ENCODE peak calls at places on chromosomes 11 and 22, in five cellular contexts. W is H1, T is A549, Q is K562, P is HepG2. U is an unnamed sample.

GRCh38 chr11:19577849-19578619 is 134.6 kb upstream of the NAV2 start:
- DNase-seq in W (no peak), P (no peak), T (no peak), Q (no peak), U (peak)

GRCh38 chr11:131079036-131079435 is 162.8 kb upstream of the SNX19 start:
- DNase-seq in W (no peak), P (no peak), T (no peak), Q (no peak), U (no peak)

GRCh38 chr11:88410056-88410455 is 72.5 kb upstream of the CTSC start:
- DNase-seq in P (no peak), T (no peak), W (no peak), Q (no peak), U (no peak)

GRCh38 chr22:50119768-50120251 is 30.0 kb downstream of the MOV10L1 start:
- DNase-seq in T (no peak), Q (no peak), P (no peak), W (no peak), U (peak)

GRCh38 chr11:1598816-1599215 is 722 bp upstream of the KRTAP5-2 start:
- DNase-seq in W (no peak), Q (no peak), T (no peak), P (no peak), U (no peak)

GRCh38 chr11:67499808-67500793 is 5.1 kb downstream of the PITPNM1 start:
- DNase-seq in P (no peak), W (no peak), T (no peak), Q (no peak), U (no peak)

GRCh38 chr11:18650859-18651557 is 16.9 kb upstream of the SPTY2D1 start:
- DNase-seq in W (peak), T (no peak), P (peak), Q (peak), U (peak)

GRCh38 chr11:119684361-119685072 is 44.5 kb downstream of the NECTIN1 start:
- DNase-seq in W (no peak), Q (peak), P (peak), T (peak), U (peak)

GRCh38 chr11:115698243-115698642 is 194.0 kb upstream of the CADM1 start:
- DNase-seq in T (no peak), Q (no peak), P (no peak), W (no peak), U (no peak)

GRCh38 chr11:60078021-60078420 is 10.4 kb upstream of the MS4A2 start:
- DNase-seq in T (no peak), W (no peak), P (no peak), Q (no peak), U (no peak)

GRCh38 chr11:131136476-131136875 is 220.2 kb upstream of the SNX19 start:
- DNase-seq in T (no peak), W (no peak), Q (no peak), P (no peak), U (no peak)

GRCh38 chr11:67400251-67400941 is 1.3 kb downstream of the PPP1CA start:
- DNase-seq in Q (no peak), P (no peak), W (no peak), T (no peak), U (no peak)

GRCh38 chr11:118106789-118107335 is 20.1 kb upstream of the SMIM35 start:
- DNase-seq in Q (no peak), P (no peak), W (no peak), T (no peak), U (no peak)

GRCh38 chr22:41766476-41766875 is 34.0 kb upstream of the CCDC134 start:
- DNase-seq in T (no peak), W (no peak), P (no peak), Q (no peak), U (no peak)

GRCh38 chr22:33919591-33920501 is at the start of gene LARGE1:
- DNase-seq in W (no peak), T (peak), P (peak), Q (peak), U (no peak)

GRCh38 chr22:38871360-38872171 is 450 bp downstream of the CBX6 start:
- DNase-seq in T (no peak), W (no peak), P (no peak), Q (peak), U (no peak)

GRCh38 chr11:68550485-68550817 is 89.9 kb downstream of the PPP6R3 start:
- DNase-seq in W (no peak), P (no peak), Q (no peak), T (no peak), U (peak)

GRCh38 chr11:135002236-135002635 is 590.2 kb upstream of the B3GAT1 start:
- DNase-seq in W (no peak), T (no peak), Q (no peak), P (no peak), U (no peak)

GRCh38 chr11:44120169-44120568 is 24.7 kb downstream of the EXT2 start:
- DNase-seq in W (no peak), T (peak), P (no peak), Q (peak), U (no peak)

GRCh38 chr22:48491451-48491941 is 1336.2 kb downstream of the BRD1 start:
- DNase-seq in P (no peak), Q (no peak), W (no peak), T (peak), U (no peak)

GRCh38 chr11:23723861-23724260 is 773.0 kb upstream of the LUZP2 start:
- DNase-seq in T (no peak), W (no peak), P (no peak), Q (no peak), U (no peak)

GRCh38 chr11:47388697-47389576 is 10.6 kb upstream of the SPI1 start:
- DNase-seq in P (no peak), T (no peak), W (no peak), Q (no peak), U (no peak)

GRCh38 chr11:101346591-101346990 is 217.0 kb upstream of the PGR start:
- DNase-seq in W (no peak), T (no peak), P (no peak), Q (no peak), U (no peak)

GRCh38 chr11:69912161-69912910 is 93.1 kb upstream of the FGF3 start:
- DNase-seq in W (no peak), Q (no peak), P (no peak), T (no peak), U (no peak)

GRCh38 chr11:58164389-58164788 is 24.5 kb upstream of the OR9Q2 start:
- DNase-seq in T (no peak), P (no peak), W (no peak), Q (no peak), U (no peak)

GRCh38 chr11:116513894-116514293 is 258.9 kb downstream of the BUD13 start:
- DNase-seq in T (no peak), W (peak), P (peak), Q (peak), U (peak)

GRCh38 chr22:35480143-35480542 is 60.5 kb upstream of the RASD2 start:
- DNase-seq in W (no peak), P (no peak), T (no peak), Q (no peak), U (peak)

GRCh38 chr22:49307870-49308269 is 519.8 kb downstream of the BRD1 start:
- DNase-seq in T (no peak), W (no peak), P (no peak), Q (no peak), U (no peak)

GRCh38 chr22:36422287-36423014 is 34.7 kb upstream of the MYH9 start:
- DNase-seq in T (no peak), P (peak), W (no peak), Q (no peak), U (no peak)

GRCh38 chr11:16217631-16218030 is 138.7 kb downstream of the SOX6 start:
- DNase-seq in P (no peak), T (no peak), Q (no peak), W (no peak), U (no peak)

GRCh38 chr11:35387341-35387982 is 31.9 kb downstream of the SLC1A2 start:
- DNase-seq in W (no peak), P (no peak), Q (no peak), T (no peak), U (no peak)

GRCh38 chr11:88590366-88590765 is 252.8 kb upstream of the CTSC start:
- DNase-seq in T (no peak), Q (no peak), W (no peak), P (no peak), U (no peak)

GRCh38 chr11:117175781-117176180 is 2.8 kb upstream of the SIDT2 start:
- DNase-seq in Q (no peak), T (no peak), W (no peak), P (no peak), U (no peak)

GRCh38 chr22:45516923-45517675 is 14.4 kb downstream of the FBLN1 start:
- DNase-seq in P (no peak), Q (no peak), T (no peak), W (no peak), U (no peak)

GRCh38 chr11:3154001-3154599 is 11.0 kb downstream of the OSBPL5 start:
- DNase-seq in Q (peak), W (no peak), P (no peak), T (no peak), U (no peak)

GRCh38 chr22:46592390-46592872 is 27.8 kb upstream of the GRAMD4 start:
- DNase-seq in Q (no peak), W (no peak), T (no peak), P (no peak), U (peak)

GRCh38 chr11:115716577-115717214 is 212.5 kb upstream of the CADM1 start:
- DNase-seq in Q (no peak), W (no peak), T (no peak), P (no peak), U (no peak)

GRCh38 chr11:36306888-36307287 is 10.8 kb downstream of the PRR5L start:
- DNase-seq in Q (no peak), T (no peak), P (peak), W (no peak), U (no peak)

GRCh38 chr11:8269636-8270035 is 6.0 kb upstream of the LMO1 start:
- DNase-seq in P (no peak), W (no peak), Q (no peak), T (no peak), U (no peak)

GRCh38 chr11:33377852-33378385 is 120.7 kb downstream of the HIPK3 start:
- DNase-seq in Q (no peak), T (no peak), W (no peak), P (no peak), U (peak)

GRCh38 chr11:10674991-10675440 is 18.5 kb downstream of the IRAG1 start:
- DNase-seq in T (no peak), W (no peak), Q (no peak), P (no peak), U (no peak)
- TF ChIP-seq POLR2A in T (no peak), W (no peak), Q (no peak), P (no peak), U (no peak)

DNA sequence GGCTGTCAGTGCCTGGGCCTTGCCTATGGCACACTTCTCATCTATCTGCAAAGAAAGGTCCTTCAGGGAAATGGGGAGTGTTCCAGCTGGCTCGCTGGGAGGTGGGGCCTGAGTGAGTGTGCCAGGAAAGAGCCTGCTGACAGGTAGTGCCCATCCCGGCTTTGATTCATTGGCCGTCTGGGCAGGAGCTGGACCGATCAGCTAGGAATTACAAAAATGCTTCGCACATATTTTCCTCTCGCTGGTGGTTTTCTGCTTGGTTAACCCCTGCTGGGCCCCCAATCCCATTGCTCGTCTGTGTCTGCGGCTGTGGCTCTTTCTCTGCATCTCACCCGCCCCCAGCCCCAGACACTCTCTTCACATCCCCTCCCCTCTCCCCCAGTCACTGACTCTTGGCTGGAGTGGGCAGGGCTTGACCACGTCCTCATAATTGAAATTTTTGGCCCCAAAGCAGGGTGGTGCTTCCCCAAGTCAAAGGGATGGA is 10.8 kb downstream of the LIF start:
- DNase-seq in P (no peak), W (no peak), T (peak), Q (no peak), U (no peak)
- TF ChIP-seq MAX in P (no peak), W (no peak), T (peak), Q (no peak), U (no peak)

GRCh38 chr11:10893713-10894112 is 35.9 kb upstream of the ZBED5 start:
- DNase-seq in W (no peak), T (peak), Q (no peak), P (peak), U (no peak)
- TF ChIP-seq JUN in W (no peak), T (peak), Q (no peak), P (no peak), U (no peak)

GRCh38 chr11:64654439-64654838 is 63.4 kb downstream of the SLC22A12 start:
- DNase-seq in P (no peak), T (no peak), W (no peak), Q (no peak), U (no peak)

GRCh38 chr11:64650923-64651523 is 60.0 kb downstream of the SLC22A12 start:
- DNase-seq in P (no peak), W (no peak), Q (peak), T (peak), U (peak)

GRCh38 chr11:64652586-64653387 is 61.8 kb downstream of the SLC22A12 start:
- DNase-seq in Q (peak), P (peak), T (peak), W (peak), U (peak)

GRCh38 chr11:64654958-64655541 is 64.0 kb downstream of the SLC22A12 start:
- DNase-seq in Q (no peak), T (no peak), P (no peak), W (no peak), U (no peak)

DNA sequence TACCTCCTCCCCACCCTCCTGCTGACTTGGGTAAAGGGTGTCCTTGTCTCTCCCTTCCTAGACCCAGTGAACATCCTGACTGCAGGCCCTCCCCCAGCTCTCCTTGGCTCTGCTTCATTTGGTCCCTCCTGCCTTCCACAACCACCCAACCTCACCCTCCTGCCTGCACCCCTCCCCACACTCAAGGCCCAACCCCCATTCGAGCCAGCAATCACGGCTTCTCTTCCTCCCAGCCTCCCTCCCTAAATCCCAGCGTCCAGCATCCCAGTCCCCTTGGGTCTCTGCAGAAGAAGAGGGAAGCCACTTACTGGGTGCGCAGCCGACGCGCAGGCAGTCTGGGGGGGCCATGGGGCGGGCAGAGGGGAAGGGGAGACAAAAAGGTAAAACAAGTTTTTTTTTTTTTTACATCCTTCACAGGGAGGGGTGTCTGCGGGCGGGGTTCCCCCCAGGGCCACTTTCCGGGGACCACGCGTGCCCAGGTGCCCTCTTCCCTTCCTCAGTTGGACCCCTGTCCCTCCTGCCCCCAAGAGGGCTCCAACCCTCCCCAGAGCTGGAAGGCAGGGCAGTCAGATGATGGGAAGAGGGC is 62.5 kb downstream of the SLC22A12 start:
- DNase-seq in W (no peak), T (no peak), P (no peak), Q (no peak), U (no peak)
- TF ChIP-seq POLR2A in W (no peak), T (no peak), P (no peak), Q (peak), U (no peak)

GRCh38 chr22:24938741-24939341 is 7.7 kb downstream of the LHFPL7 start:
- DNase-seq in T (peak), Q (peak), P (peak), W (no peak), U (peak)
- TF ChIP-seq MAX in T (no peak), Q (no peak), P (no peak), W (no peak), U (no peak)

DNA sequence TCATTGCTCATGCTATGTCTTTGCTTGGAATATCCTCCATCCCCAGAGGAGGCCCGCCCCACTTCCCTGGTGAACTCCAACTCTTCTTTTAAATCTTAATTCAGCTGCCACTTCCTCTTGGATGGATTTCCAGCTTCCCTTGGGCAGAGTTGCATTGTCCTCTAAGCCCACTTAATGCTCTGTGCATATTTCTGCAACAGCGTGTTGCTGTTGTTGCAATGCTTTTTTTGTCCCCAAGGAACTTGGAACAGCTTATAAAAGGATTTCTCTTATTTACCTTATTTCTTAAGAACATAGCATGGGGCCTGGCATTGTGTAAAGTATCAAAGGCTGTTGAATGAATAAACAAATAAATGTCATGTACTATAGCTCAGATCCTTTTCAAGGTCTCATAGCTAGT is 507.4 kb downstream of the METTL15 start:
- DNase-seq in W (no peak), T (no peak), Q (no peak), P (no peak), U (no peak)
- TF ChIP-seq JUN in W (no peak), T (peak), Q (no peak), P (no peak), U (no peak)

GRCh38 chr22:19986410-19987341 is 29.9 kb downstream of the ARVCF start:
- DNase-seq in P (peak), T (peak), W (no peak), Q (peak), U (peak)
- TF ChIP-seq POLR2A in P (no peak), T (no peak), W (peak), Q (peak), U (peak)

U was measured in endothelial cell of umbilical vein.